ENCODE peak calls at places on chromosomes 11 and 22, in six cellular contexts. P, H, L, G, Z and J are unnamed samples.
A peak's percentile ranks its signal among the peaks of the same experiment; 100 is the strongest.

GRCh38 chr11:69301491-69302401 is 7.8 kb downstream of the MYEOV start:
- DNase-seq in Z (peak; percentile 60), G (no peak), L (no peak), P (no peak), H (peak; percentile 69), J (no peak)

GRCh38 chr11:119728651-119729580 is at the start of gene NECTIN1:
- DNase-seq in P (peak; percentile 71), Z (peak; percentile 76), G (peak; percentile 93), H (peak; percentile 79), L (no peak), J (peak; percentile 95)

GRCh38 chr22:39405346-39406085 is 5.9 kb downstream of the TAB1 start:
- DNase-seq in P (no peak), Z (no peak), H (no peak), G (no peak), L (no peak), J (no peak)

GRCh38 chr11:66359662-66360087 is 11.9 kb downstream of the SLC29A2 start:
- DNase-seq in H (peak; percentile 57), G (peak; percentile 4), P (no peak), L (no peak), Z (no peak), J (no peak)

GRCh38 chr11:70278994-70279393 is 8.5 kb downstream of the PPFIA1 start:
- DNase-seq in H (no peak), Z (no peak), G (no peak), L (no peak), P (no peak), J (no peak)

GRCh38 chr11:61885166-61885778 is 6.1 kb downstream of the FADS3 start:
- DNase-seq in Z (no peak), H (peak; percentile 62), P (no peak), G (no peak), L (no peak), J (no peak)

GRCh38 chr11:115321602-115322289 is 182.5 kb downstream of the CADM1 start:
- DNase-seq in P (no peak), L (no peak), G (no peak), Z (no peak), H (no peak), J (no peak)

GRCh38 chr11:63552921-63553320 is 10.3 kb downstream of the PLAAT2 start:
- DNase-seq in Z (no peak), G (no peak), P (no peak), H (no peak), L (no peak), J (no peak)

GRCh38 chr11:64729851-64730382 is 6.9 kb upstream of the NRXN2 start:
- DNase-seq in P (no peak), Z (no peak), H (peak; percentile 63), G (no peak), L (no peak), J (no peak)

GRCh38 chr22:43789452-43789851 is 22.7 kb downstream of the EFCAB6 start:
- DNase-seq in L (no peak), Z (no peak), P (no peak), G (no peak), H (no peak), J (no peak)

GRCh38 chr11:105520706-105521345 is 89.0 kb upstream of the GRIA4 start:
- DNase-seq in G (no peak), H (no peak), P (no peak), Z (no peak), L (no peak), J (no peak)

GRCh38 chr11:88280673-88281316 is 56.7 kb downstream of the CTSC start:
- DNase-seq in Z (no peak), H (no peak), L (no peak), P (no peak), G (no peak), J (no peak)

GRCh38 chr11:114094516-114094915 is 35.0 kb downstream of the ZBTB16 start:
- DNase-seq in Z (no peak), G (no peak), L (no peak), P (no peak), H (no peak), J (no peak)

GRCh38 chr11:129061466-129062194 is 119.0 kb upstream of the TP53AIP1 start:
- DNase-seq in G (no peak), P (no peak), L (no peak), H (no peak), Z (no peak), J (no peak)

GRCh38 chr11:128581908-128582307 is 5.5 kb downstream of the ETS1 start:
- DNase-seq in L (no peak), G (no peak), Z (no peak), H (no peak), P (no peak), J (no peak)

GRCh38 chr11:126232683-126233082 is 21.1 kb downstream of the FAM118B start:
- DNase-seq in P (no peak), Z (no peak), L (no peak), H (no peak), G (no peak), J (no peak)

GRCh38 chr22:22759889-22760546 is 115.6 kb downstream of the GGTLC2 start:
- DNase-seq in L (no peak), G (no peak), P (no peak), Z (no peak), H (no peak), J (no peak)

GRCh38 chr11:117950320-117950719 is 21.1 kb upstream of the TMPRSS13 start:
- DNase-seq in G (no peak), L (no peak), P (no peak), H (peak; percentile 70), Z (no peak), J (no peak)

GRCh38 chr11:109940816-109941215 is 152.4 kb upstream of the ZC3H12C start:
- DNase-seq in Z (no peak), G (no peak), L (no peak), H (peak; percentile 65), P (no peak), J (no peak)

GRCh38 chr22:42811510-42811909 is 45.6 kb downstream of the ARFGAP3 start:
- DNase-seq in L (no peak), H (no peak), P (no peak), G (no peak), Z (no peak), J (no peak)

GRCh38 chr11:67665537-67666302 is 8.7 kb downstream of the ALDH3B2 start:
- DNase-seq in P (no peak), G (peak; percentile 26), L (no peak), Z (no peak), H (peak; percentile 30), J (no peak)

GRCh38 chr11:79212711-79213110 is 228.1 kb downstream of the TENM4 start:
- DNase-seq in H (no peak), Z (no peak), L (no peak), G (no peak), P (no peak), J (no peak)

GRCh38 chr22:43376765-43377485 is 33.8 kb upstream of the SCUBE1 start:
- DNase-seq in L (peak; percentile 56), Z (no peak), H (no peak), P (no peak), G (no peak), J (no peak)

GRCh38 chr11:129846508-129847335 is 31.1 kb downstream of the TMEM45B start:
- DNase-seq in L (peak; percentile 17), G (no peak), H (no peak), Z (peak; percentile 83), P (no peak), J (no peak)

GRCh38 chr11:69655479-69656394 is 14.8 kb downstream of the CCND1 start:
- DNase-seq in G (no peak), H (no peak), P (no peak), Z (no peak), L (no peak), J (no peak)

DNA sequence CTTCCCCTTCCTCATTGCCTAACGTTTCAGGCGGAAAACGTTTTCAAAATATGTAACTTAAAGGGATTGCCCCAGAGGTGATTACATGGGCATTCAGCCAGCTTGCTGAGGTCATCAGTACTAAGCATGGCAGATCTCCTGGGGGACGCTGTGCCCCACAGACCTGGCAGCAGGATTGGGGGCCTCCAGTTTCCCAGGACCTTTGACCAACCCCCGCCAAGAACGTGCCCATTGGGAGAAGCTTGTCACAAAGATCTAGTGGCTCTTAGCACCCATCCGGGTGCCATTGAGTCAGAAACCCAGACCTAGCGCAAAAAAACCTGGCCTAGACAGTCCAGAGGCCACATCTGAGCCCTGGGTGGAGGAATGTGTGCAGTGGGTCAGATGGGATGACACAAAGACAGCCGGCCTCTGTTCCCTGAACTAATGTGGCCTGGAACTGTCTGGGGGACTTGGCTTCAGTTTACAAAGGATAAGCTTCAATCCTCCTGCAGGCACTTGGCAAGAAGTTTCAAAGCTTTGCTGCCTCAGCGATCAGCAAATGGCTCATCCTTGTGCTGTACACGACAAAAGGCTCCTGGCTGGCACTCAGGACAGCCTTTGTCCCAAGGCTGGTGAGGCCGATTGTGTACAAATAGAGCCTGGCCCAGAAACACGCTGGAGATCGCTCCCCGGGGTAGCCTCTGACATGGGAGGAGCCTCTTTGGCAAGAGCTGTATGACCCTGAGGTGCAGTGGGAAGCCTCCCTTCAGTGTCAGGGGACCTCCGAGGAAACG is 9.5 kb downstream of the C1QTNF6 start:
- DNase-seq in G (no peak), P (no peak), L (no peak), Z (peak; percentile 67), H (no peak), J (no peak)
- TF ChIP-seq POLR2A in G (no peak), P (no peak), L (no peak), Z (no peak), H (no peak), J (no peak)

GRCh38 chr11:75035911-75036536 is 47.3 kb downstream of the NEU3 start:
- DNase-seq in H (no peak), P (no peak), Z (no peak), L (no peak), G (no peak), J (no peak)
- TF ChIP-seq TAF1 in H (no peak), P (no peak), Z (no peak), L (no peak), G (no peak), J (no peak)

GRCh38 chr11:57596266-57596885 is 1.1 kb upstream of the SERPING1 start:
- DNase-seq in P (no peak), G (no peak), Z (no peak), L (no peak), H (no peak), J (no peak)

GRCh38 chr11:57597461-57597892 is at the start of gene SERPING1:
- DNase-seq in P (no peak), L (no peak), Z (no peak), G (no peak), H (no peak), J (no peak)

GRCh38 chr11:57597971-57598830 is 716 bp downstream of the SERPING1 start:
- DNase-seq in G (no peak), P (peak; percentile 75), H (peak; percentile 9), Z (peak; percentile 15), L (no peak), J (no peak)

GRCh38 chr11:57599381-57599780 is 1.9 kb downstream of the SERPING1 start:
- DNase-seq in P (no peak), H (no peak), L (no peak), Z (no peak), G (no peak), J (no peak)

GRCh38 chr11:57598831-57599155 is 1.3 kb downstream of the SERPING1 start:
- DNase-seq in L (no peak), G (no peak), Z (no peak), H (no peak), P (no peak), J (no peak)
- TF ChIP-seq POLR2AphosphoS5 in L (no peak), G (no peak), Z (no peak), H (no peak), P (no peak), J (no peak)

GRCh38 chr11:57222239-57222638 is 14.8 kb downstream of the APLNR start:
- DNase-seq in G (no peak), H (no peak), Z (no peak), L (no peak), P (no peak), J (no peak)
- TF ChIP-seq POLR2A in G (no peak), H (no peak), Z (no peak), L (no peak), P (no peak), J (no peak)